ENCODE peak calls at places on chromosomes 3 and 15, in five cellular contexts. A is adrenal gland, P is ovary, H is PC-3, D is OCI-LY7. B is an unnamed sample. For H3K4me1, the result is how much of the 10 kb centered on the place peaks cover.

GRCh38 chr15:38144921-38145320 is 107.7 kb upstream of the SPRED1 start:
- DNase-seq in A (no peak), D (no peak), P (no peak), H (peak), B (no peak)

GRCh38 chr3:13854492-13854891 is 25.4 kb downstream of the WNT7A start:
- DNase-seq in A (no peak), H (no peak), D (no peak), P (no peak), B (no peak)

GRCh38 chr15:31465083-31465955 is 138.7 kb downstream of the KLF13 start:
- DNase-seq in D (no peak), P (no peak), A (no peak), H (peak), B (peak)

GRCh38 chr15:74422723-74423442 is 10.9 kb downstream of the SEMA7A start:
- DNase-seq in P (no peak), D (no peak), H (peak), A (peak), B (peak)

GRCh38 chr15:67183443-67184169 is 70.9 kb downstream of the AAGAB start:
- DNase-seq in A (peak), D (no peak), H (no peak), P (no peak), B (peak)

GRCh38 chr3:83224101-83224868 is 1462.8 kb upstream of the GBE1 start:
- DNase-seq in H (peak), A (no peak), P (no peak), D (no peak), B (no peak)

GRCh38 chr3:99128740-99129505 is 227.4 kb upstream of the DCBLD2 start:
- DNase-seq in A (peak), H (peak), D (no peak), P (no peak), B (peak)

GRCh38 chr15:94263341-94264273 is 32.2 kb downstream of the MCTP2 start:
- DNase-seq in H (no peak), D (peak), P (no peak), A (no peak), B (no peak)

GRCh38 chr15:75307778-75308390 is 25.2 kb downstream of the GOLGA6D start:
- DNase-seq in A (peak), H (peak), D (peak), P (peak), B (peak)

GRCh38 chr3:70064194-70064787 is 64.8 kb downstream of the SAMMSON start:
- DNase-seq in A (no peak), D (peak), P (no peak), H (peak), B (no peak)

GRCh38 chr3:139198929-139199328 is 144.9 kb upstream of the MRPS22 start:
- DNase-seq in A (no peak), D (no peak), H (peak), P (no peak), B (no peak)

GRCh38 chr3:52099006-52099405 is 42.6 kb upstream of the DUSP7 start:
- DNase-seq in H (peak), D (no peak), A (peak), P (no peak), B (no peak)

GRCh38 chr3:4290272-4290893 is 12.8 kb upstream of the SETMAR start:
- DNase-seq in D (peak), P (no peak), H (peak), A (no peak), B (no peak)

GRCh38 chr3:76566211-76566534 is 473.7 kb upstream of the ROBO2 start:
- DNase-seq in P (no peak), H (no peak), A (no peak), D (no peak), B (no peak)

GRCh38 chr3:152760591-152760990 is 74.3 kb upstream of the P2RY1 start:
- DNase-seq in H (no peak), A (no peak), D (no peak), P (no peak), B (no peak)

GRCh38 chr15:29270169-29270955 is 740 bp upstream of the NSMCE3 start:
- DNase-seq in P (no peak), H (peak), D (peak), A (no peak), B (no peak)

GRCh38 chr3:53643757-53644156 is 149.3 kb downstream of the CACNA1D start:
- DNase-seq in P (no peak), A (no peak), H (no peak), D (no peak), B (no peak)

GRCh38 chr3:157160652-157161480 is 919 bp upstream of the CCNL1 start:
- DNase-seq in A (peak), D (no peak), H (peak), P (peak), B (peak)

GRCh38 chr15:31461911-31462480 is 135.4 kb downstream of the KLF13 start:
- DNase-seq in P (no peak), H (no peak), D (peak), A (no peak), B (no peak)

GRCh38 chr3:10563396-10563795 is 58.0 kb upstream of the ATP2B2 start:
- DNase-seq in A (no peak), P (no peak), D (peak), H (no peak), B (no peak)

GRCh38 chr3:46396129-46396528 is 10.7 kb downstream of the CCR5AS start:
- DNase-seq in D (no peak), P (no peak), A (no peak), H (no peak), B (no peak)
- H3K4me1 ChIP-seq in D (under half), P (under half), A (under half), H (under half), B (under half)

DNA sequence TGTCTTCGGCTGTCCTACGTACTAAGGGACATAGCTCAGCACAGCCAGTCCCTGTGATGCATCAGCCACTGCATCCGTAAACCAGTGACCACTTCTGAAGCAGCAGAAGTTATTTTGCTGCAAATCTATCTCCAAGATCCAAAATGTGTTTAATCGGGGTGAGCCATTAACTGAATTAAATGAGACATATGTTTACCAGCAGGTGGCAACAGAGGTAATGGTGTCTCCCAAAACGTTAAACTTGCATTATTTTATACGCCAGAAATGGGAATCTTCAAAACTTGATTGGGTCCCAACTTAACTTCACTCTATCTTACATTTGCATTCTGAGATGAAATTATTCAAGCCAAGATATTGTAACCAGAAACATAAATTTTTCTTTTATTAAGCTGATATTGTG is 75.3 kb upstream of the BOC start:
- DNase-seq in D (peak), P (no peak), H (peak), A (no peak), B (no peak)
- H3K27ac ChIP-seq in D (no peak), P (no peak), H (no peak), A (no peak), B (no peak)

DNA sequence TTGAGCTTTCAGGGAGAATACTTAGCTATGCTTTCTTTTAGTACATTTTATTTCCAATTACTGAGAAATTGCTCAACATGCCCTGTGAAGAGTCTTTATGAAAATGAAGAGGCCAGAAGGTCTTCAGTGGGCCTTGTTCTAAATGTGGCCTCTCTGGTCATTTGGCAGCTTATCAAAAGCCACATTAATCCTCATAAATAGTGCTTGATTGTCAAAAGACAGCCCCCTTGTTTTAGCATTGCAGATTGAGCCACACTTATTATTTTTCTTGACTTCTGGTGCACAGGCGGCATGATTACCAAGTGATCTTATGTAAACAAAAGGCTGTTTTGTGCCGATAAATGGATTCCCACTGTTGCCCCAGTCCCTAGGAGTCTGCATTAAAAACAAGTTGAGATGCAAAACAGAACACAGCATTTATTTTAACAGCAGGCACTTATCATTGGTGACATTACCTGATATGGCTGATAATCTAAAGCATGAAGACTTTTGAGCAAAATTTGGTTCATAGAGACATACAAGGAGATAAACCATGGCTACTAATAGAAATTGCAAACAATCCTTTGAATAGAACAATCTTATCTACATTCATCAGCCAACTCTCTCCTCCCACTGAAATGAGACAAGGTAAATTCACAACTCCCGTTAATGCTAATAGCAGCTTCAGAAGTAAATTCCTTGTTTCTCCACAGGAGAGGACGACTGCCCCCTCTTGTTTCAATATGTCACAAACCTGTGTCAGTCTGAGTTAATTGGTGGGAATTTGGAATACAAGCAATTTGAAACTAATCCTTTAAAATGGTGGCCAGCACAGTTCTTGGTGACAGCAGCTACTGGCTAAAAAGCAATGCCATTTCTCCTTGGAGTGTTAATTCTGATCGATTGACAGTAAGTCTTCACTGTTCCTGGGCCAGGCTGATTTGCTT is 194.3 kb downstream of the NSUN3 start:
- DNase-seq in A (no peak), H (no peak), D (no peak), P (no peak), B (no peak)
- H3K4me3 ChIP-seq in A (no peak), H (no peak), D (no peak), P (no peak), B (no peak)

DNA sequence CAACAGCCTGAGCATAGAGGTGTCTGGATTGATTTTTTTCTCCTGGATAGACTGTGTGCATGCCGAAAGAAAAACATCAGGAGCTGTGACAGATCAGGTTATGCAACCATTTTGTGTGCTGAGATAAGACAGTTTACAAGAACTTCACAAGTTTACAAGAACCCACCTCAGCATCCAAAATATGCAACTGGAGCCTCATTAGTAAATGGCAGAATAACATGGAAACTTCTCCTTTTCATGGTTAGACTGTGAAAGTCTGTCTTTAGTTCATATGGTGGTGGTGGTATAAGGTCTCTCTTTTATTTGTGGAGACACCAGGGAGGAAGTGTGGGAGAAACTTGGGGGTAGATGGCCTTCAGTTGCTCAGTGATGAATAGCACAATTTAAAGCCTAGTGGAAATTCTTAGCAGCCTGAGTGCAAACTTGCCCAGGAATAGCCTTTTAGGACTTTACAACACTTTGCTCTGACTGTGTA is 3.7 kb upstream of the ZNF609 start:
- DNase-seq in H (no peak), P (no peak), D (no peak), A (no peak), B (no peak)
- H3K4me1 ChIP-seq in H (under half), P (under half), D (half or more), A (under half), B (under half)

DNA sequence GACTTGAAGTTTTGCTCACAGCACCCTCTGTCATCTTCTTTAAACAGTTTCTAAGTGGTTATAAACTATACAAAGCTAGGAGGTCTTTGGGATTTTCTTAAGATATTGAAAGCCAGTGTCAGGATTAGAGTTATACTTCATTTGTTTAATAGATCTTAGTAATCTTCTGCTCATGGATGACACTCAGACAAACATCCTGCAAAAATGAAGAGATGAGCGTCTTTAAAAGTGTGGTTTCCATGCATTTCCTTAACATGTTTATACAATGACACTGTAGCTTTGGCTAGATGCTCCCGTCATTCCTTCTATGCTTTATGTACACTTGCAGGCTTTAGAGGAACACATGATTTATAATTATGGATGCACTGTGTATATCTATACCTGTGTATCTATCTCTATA is 182.2 kb downstream of the NAALADL2 start:
- DNase-seq in A (no peak), H (peak), P (no peak), D (no peak), B (no peak)
- H3K27ac ChIP-seq in A (no peak), H (no peak), P (no peak), D (no peak), B (no peak)

GRCh38 chr15:27089676-27090075 is 118.7 kb downstream of the GABRG3 start:
- DNase-seq in P (no peak), D (no peak), H (no peak), A (no peak), B (no peak)

GRCh38 chr15:27089233-27089586 is 118.2 kb downstream of the GABRG3 start:
- DNase-seq in H (no peak), D (no peak), A (no peak), P (no peak), B (no peak)

GRCh38 chr15:27092404-27092803 is 121.4 kb downstream of the GABRG3 start:
- DNase-seq in D (no peak), A (no peak), P (no peak), H (no peak), B (no peak)

GRCh38 chr15:27088584-27089232 is 117.7 kb downstream of the GABRG3 start:
- DNase-seq in A (no peak), P (no peak), H (no peak), D (no peak), B (no peak)

DNA sequence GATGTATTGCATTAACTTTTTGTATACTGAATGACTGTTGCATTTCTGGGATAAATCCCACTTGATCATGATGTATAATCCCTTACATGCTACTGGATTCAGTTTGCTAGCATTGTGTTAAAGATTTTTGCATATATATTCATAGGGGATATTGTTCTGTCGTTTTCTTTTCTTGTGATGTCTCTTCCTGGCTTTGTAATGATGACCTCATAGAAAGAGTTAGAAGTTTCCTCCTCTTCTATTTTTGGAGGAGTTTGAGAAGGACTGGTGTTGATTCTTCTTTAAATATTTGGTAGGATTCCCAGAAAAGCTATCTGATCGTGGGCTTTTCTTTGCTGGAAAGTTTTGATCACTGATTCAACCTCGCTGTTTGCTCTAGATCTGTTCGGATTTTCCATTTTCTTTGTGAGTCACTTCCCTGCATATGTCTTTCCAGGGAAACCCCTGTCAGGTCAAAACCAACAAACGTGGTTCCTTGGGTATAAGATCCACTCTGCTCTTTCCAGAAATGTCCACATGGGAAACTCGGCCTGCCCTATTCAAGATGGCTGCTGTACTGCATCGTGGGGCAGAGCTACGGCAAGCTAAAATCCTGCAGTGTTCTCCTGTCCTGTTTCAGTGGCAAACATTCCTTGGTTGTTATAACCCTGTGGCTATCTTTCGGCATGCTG is 120.4 kb downstream of the GABRG3 start:
- DNase-seq in H (peak), D (no peak), A (no peak), P (no peak), B (no peak)
- H3K4me3 ChIP-seq in H (no peak), D (no peak), A (no peak), P (no peak), B (no peak)

DNA sequence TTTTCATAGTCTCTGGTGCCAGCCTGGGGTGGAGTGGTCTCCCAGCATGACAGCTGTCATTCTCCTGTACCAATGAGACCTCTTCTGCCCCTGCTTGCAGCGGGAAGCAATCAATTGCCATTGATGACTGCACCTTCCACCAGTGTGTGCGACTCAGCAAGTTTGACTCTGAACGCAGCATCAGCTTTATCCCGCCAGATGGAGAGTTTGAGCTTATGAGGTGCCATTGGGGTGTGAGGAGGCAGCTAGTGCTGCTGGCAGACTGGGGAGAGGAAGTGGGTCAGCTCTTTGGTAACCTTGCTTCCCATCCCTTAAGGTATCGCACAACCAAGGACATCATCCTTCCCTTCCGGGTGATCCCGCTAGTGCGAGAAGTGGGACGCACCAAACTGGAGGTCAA is 4.4 kb upstream of the ABCF3 start:
- DNase-seq in A (no peak), P (no peak), D (no peak), H (no peak), B (no peak)
- H3K4me1 ChIP-seq in A (under half), P (under half), D (under half), H (under half), B (under half)

GRCh38 chr3:126654571-126655393 is at the start of gene TXNRD3:
- DNase-seq in H (peak), A (peak), D (no peak), P (peak), B (peak)
- H3K27ac ChIP-seq in H (no peak), A (peak), D (no peak), P (peak), B (peak)